ENCODE peak calls at places on chromosomes 3 and 15, in five cellular contexts. One of them, this sample, is unnamed.

GRCh38 chr3:69181592-69182211 is 59.3 kb upstream of the LMOD3 start:
- DNase-seq in left lung: no peak
- DNase-seq in mammary epithelial cell: peak
- DNase-seq in psoas muscle: no peak
- DNase-seq in mesothelial cell of epicardium: no peak
- DNase-seq in this sample: no peak

GRCh38 chr3:117998071-117998470 is 1036.6 kb downstream of the IGSF11 start:
- DNase-seq in left lung: no peak
- DNase-seq in mammary epithelial cell: peak
- DNase-seq in psoas muscle: no peak
- DNase-seq in mesothelial cell of epicardium: no peak
- DNase-seq in this sample: no peak

GRCh38 chr3:11810276-11810675 is 36.4 kb downstream of the TAMM41 start:
- DNase-seq in left lung: no peak
- DNase-seq in mammary epithelial cell: no peak
- DNase-seq in psoas muscle: no peak
- DNase-seq in mesothelial cell of epicardium: no peak
- DNase-seq in this sample: no peak

GRCh38 chr15:63818191-63818590 is 15.6 kb downstream of the HERC1 start:
- DNase-seq in left lung: no peak
- DNase-seq in mammary epithelial cell: no peak
- DNase-seq in psoas muscle: no peak
- DNase-seq in mesothelial cell of epicardium: no peak
- DNase-seq in this sample: no peak

GRCh38 chr3:108305484-108306172 is 9.3 kb downstream of the HHLA2 start:
- DNase-seq in left lung: peak
- DNase-seq in mammary epithelial cell: peak
- DNase-seq in psoas muscle: no peak
- DNase-seq in mesothelial cell of epicardium: no peak
- DNase-seq in this sample: no peak

GRCh38 chr15:82572311-82572710 is 32.1 kb upstream of the RPS17 start:
- DNase-seq in left lung: no peak
- DNase-seq in mammary epithelial cell: no peak
- DNase-seq in psoas muscle: no peak
- DNase-seq in mesothelial cell of epicardium: no peak
- DNase-seq in this sample: no peak

GRCh38 chr3:123444023-123444422 is 4.9 kb downstream of the ADCY5 start:
- DNase-seq in left lung: no peak
- DNase-seq in mammary epithelial cell: no peak
- DNase-seq in psoas muscle: no peak
- DNase-seq in mesothelial cell of epicardium: no peak
- DNase-seq in this sample: no peak

GRCh38 chr3:24500806-24501205 is 6.2 kb upstream of the THRB start:
- DNase-seq in left lung: no peak
- DNase-seq in mammary epithelial cell: no peak
- DNase-seq in psoas muscle: no peak
- DNase-seq in mesothelial cell of epicardium: no peak
- DNase-seq in this sample: no peak

GRCh38 chr15:78098131-78098755 is 5.9 kb downstream of the SH2D7 start:
- DNase-seq in left lung: no peak
- DNase-seq in mammary epithelial cell: no peak
- DNase-seq in psoas muscle: no peak
- DNase-seq in mesothelial cell of epicardium: no peak
- DNase-seq in this sample: no peak

GRCh38 chr15:31202953-31203352 is 101.4 kb upstream of the TRPM1 start:
- DNase-seq in left lung: no peak
- DNase-seq in mammary epithelial cell: no peak
- DNase-seq in psoas muscle: no peak
- DNase-seq in mesothelial cell of epicardium: no peak
- DNase-seq in this sample: no peak

GRCh38 chr15:38706956-38707355 is 142.3 kb upstream of the RASGRP1 start:
- DNase-seq in left lung: no peak
- DNase-seq in mammary epithelial cell: no peak
- DNase-seq in psoas muscle: no peak
- DNase-seq in mesothelial cell of epicardium: no peak
- DNase-seq in this sample: no peak

GRCh38 chr15:85704021-85704420 is 90.7 kb downstream of the KLHL25 start:
- DNase-seq in left lung: no peak
- DNase-seq in mammary epithelial cell: no peak
- DNase-seq in psoas muscle: no peak
- DNase-seq in mesothelial cell of epicardium: no peak
- DNase-seq in this sample: no peak

GRCh38 chr3:7439101-7439500 is 578.2 kb downstream of the GRM7 start:
- DNase-seq in left lung: no peak
- DNase-seq in mammary epithelial cell: no peak
- DNase-seq in psoas muscle: no peak
- DNase-seq in mesothelial cell of epicardium: no peak
- DNase-seq in this sample: no peak

GRCh38 chr15:88089019-88089603 is 167.4 kb downstream of the NTRK3 start:
- DNase-seq in left lung: no peak
- DNase-seq in mammary epithelial cell: peak
- DNase-seq in psoas muscle: no peak
- DNase-seq in mesothelial cell of epicardium: no peak
- DNase-seq in this sample: no peak

GRCh38 chr3:87997966-87998365 is 60.8 kb downstream of the CGGBP1 start:
- DNase-seq in left lung: no peak
- DNase-seq in mammary epithelial cell: no peak
- DNase-seq in psoas muscle: no peak
- DNase-seq in mesothelial cell of epicardium: no peak
- DNase-seq in this sample: no peak

GRCh38 chr3:71728632-71729342 is 3.6 kb upstream of the EIF4E3 start:
- DNase-seq in left lung: no peak
- DNase-seq in mammary epithelial cell: no peak
- DNase-seq in psoas muscle: no peak
- DNase-seq in mesothelial cell of epicardium: no peak
- DNase-seq in this sample: no peak

GRCh38 chr3:4899654-4900236 is 79.5 kb upstream of the BHLHE40 start:
- DNase-seq in left lung: no peak
- DNase-seq in mammary epithelial cell: no peak
- DNase-seq in psoas muscle: peak
- DNase-seq in mesothelial cell of epicardium: no peak
- DNase-seq in this sample: no peak

GRCh38 chr3:151918253-151919029 is 45.0 kb downstream of the SUCNR1 start:
- DNase-seq in left lung: peak
- DNase-seq in mammary epithelial cell: peak
- DNase-seq in psoas muscle: no peak
- DNase-seq in mesothelial cell of epicardium: no peak
- DNase-seq in this sample: no peak

GRCh38 chr15:90749754-90750153 is 32.6 kb downstream of the BLM start:
- DNase-seq in left lung: no peak
- DNase-seq in mammary epithelial cell: no peak
- DNase-seq in psoas muscle: no peak
- DNase-seq in mesothelial cell of epicardium: no peak
- DNase-seq in this sample: no peak

GRCh38 chr15:85667491-85668424 is 127.0 kb downstream of the KLHL25 start:
- DNase-seq in left lung: no peak
- DNase-seq in mammary epithelial cell: peak
- DNase-seq in psoas muscle: no peak
- DNase-seq in mesothelial cell of epicardium: no peak
- DNase-seq in this sample: no peak

GRCh38 chr3:192655040-192655439 is 72.3 kb downstream of the FGF12 start:
- DNase-seq in left lung: no peak
- DNase-seq in mammary epithelial cell: no peak
- DNase-seq in psoas muscle: no peak
- DNase-seq in mesothelial cell of epicardium: no peak
- DNase-seq in this sample: no peak

GRCh38 chr15:84034831-84035753 is 200.5 kb upstream of the GOLGA6L4 start:
- DNase-seq in left lung: no peak
- DNase-seq in mammary epithelial cell: peak
- DNase-seq in psoas muscle: no peak
- DNase-seq in mesothelial cell of epicardium: no peak
- DNase-seq in this sample: no peak
- TF ChIP-seq CTCF in left lung: peak
- TF ChIP-seq CTCF in mammary epithelial cell: peak
- TF ChIP-seq CTCF in psoas muscle: peak
- TF ChIP-seq CTCF in mesothelial cell of epicardium: peak
- TF ChIP-seq CTCF in this sample: no peak

GRCh38 chr15:64897345-64897985 is 14.2 kb upstream of the ANKDD1A start:
- DNase-seq in left lung: peak
- DNase-seq in mammary epithelial cell: peak
- DNase-seq in psoas muscle: peak
- DNase-seq in mesothelial cell of epicardium: no peak
- DNase-seq in this sample: no peak

GRCh38 chr15:64894395-64895056 is 17.2 kb upstream of the ANKDD1A start:
- DNase-seq in left lung: no peak
- DNase-seq in mammary epithelial cell: no peak
- DNase-seq in psoas muscle: peak
- DNase-seq in mesothelial cell of epicardium: peak
- DNase-seq in this sample: no peak

GRCh38 chr15:64896371-64897069 is 15.2 kb upstream of the ANKDD1A start:
- DNase-seq in left lung: no peak
- DNase-seq in mammary epithelial cell: no peak
- DNase-seq in psoas muscle: no peak
- DNase-seq in mesothelial cell of epicardium: no peak
- DNase-seq in this sample: no peak

GRCh38 chr15:64893481-64894394 is 18.0 kb upstream of the ANKDD1A start:
- DNase-seq in left lung: peak
- DNase-seq in mammary epithelial cell: peak
- DNase-seq in psoas muscle: peak
- DNase-seq in mesothelial cell of epicardium: peak
- DNase-seq in this sample: peak

GRCh38 chr15:64895285-64896065 is 16.2 kb upstream of the ANKDD1A start:
- DNase-seq in left lung: no peak
- DNase-seq in mammary epithelial cell: no peak
- DNase-seq in psoas muscle: peak
- DNase-seq in mesothelial cell of epicardium: no peak
- DNase-seq in this sample: no peak
- TF ChIP-seq CTCF in left lung: no peak
- TF ChIP-seq CTCF in mammary epithelial cell: no peak
- TF ChIP-seq CTCF in psoas muscle: no peak
- TF ChIP-seq CTCF in mesothelial cell of epicardium: no peak
- TF ChIP-seq CTCF in this sample: no peak

DNA sequence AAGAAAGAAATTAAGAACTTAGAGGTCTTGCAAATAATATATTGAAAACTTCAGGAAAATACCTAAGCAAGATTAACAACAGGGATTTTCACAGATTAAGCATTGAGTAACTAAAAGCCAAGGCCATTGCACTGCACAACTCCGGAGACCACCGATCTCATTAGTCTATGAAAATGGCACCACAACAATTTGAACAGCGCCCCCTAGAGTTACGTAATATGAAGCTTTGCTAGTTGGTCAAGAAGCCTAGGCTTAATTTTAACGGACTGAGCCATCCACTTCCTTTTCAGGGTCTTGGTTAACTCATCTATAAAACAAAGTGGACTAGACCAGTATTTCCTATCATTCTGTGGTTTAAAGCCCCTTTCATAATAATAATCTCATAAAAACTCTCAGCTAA is 24.8 kb downstream of the TMEM212 start:
- DNase-seq in left lung: no peak
- DNase-seq in mammary epithelial cell: no peak
- DNase-seq in psoas muscle: no peak
- DNase-seq in mesothelial cell of epicardium: no peak
- DNase-seq in this sample: no peak
- TF ChIP-seq CTCF in left lung: no peak
- TF ChIP-seq CTCF in mammary epithelial cell: peak
- TF ChIP-seq CTCF in psoas muscle: no peak
- TF ChIP-seq CTCF in mesothelial cell of epicardium: peak
- TF ChIP-seq CTCF in this sample: no peak

GRCh38 chr3:119205685-119206084 is 32.3 kb downstream of the UPK1B start:
- DNase-seq in left lung: no peak
- DNase-seq in mammary epithelial cell: no peak
- DNase-seq in psoas muscle: no peak
- DNase-seq in mesothelial cell of epicardium: no peak
- DNase-seq in this sample: no peak

GRCh38 chr3:119205209-119205608 is 31.8 kb downstream of the UPK1B start:
- DNase-seq in left lung: no peak
- DNase-seq in mammary epithelial cell: no peak
- DNase-seq in psoas muscle: no peak
- DNase-seq in mesothelial cell of epicardium: no peak
- DNase-seq in this sample: no peak

GRCh38 chr3:119211193-119211592 is 29.5 kb downstream of the B4GALT4 start:
- DNase-seq in left lung: no peak
- DNase-seq in mammary epithelial cell: no peak
- DNase-seq in psoas muscle: no peak
- DNase-seq in mesothelial cell of epicardium: no peak
- DNase-seq in this sample: no peak

GRCh38 chr3:119207512-119207875 is 33.2 kb downstream of the B4GALT4 start:
- DNase-seq in left lung: no peak
- DNase-seq in mammary epithelial cell: no peak
- DNase-seq in psoas muscle: no peak
- DNase-seq in mesothelial cell of epicardium: no peak
- DNase-seq in this sample: no peak

GRCh38 chr3:119206611-119207511 is 33.5 kb downstream of the UPK1B start:
- DNase-seq in left lung: peak
- DNase-seq in mammary epithelial cell: peak
- DNase-seq in psoas muscle: no peak
- DNase-seq in mesothelial cell of epicardium: no peak
- DNase-seq in this sample: no peak
- TF ChIP-seq CTCF in left lung: no peak
- TF ChIP-seq CTCF in mammary epithelial cell: no peak
- TF ChIP-seq CTCF in psoas muscle: no peak
- TF ChIP-seq CTCF in mesothelial cell of epicardium: no peak
- TF ChIP-seq CTCF in this sample: no peak

GRCh38 chr3:9820944-9821343 is 10.9 kb downstream of the TTLL3 start:
- DNase-seq in left lung: no peak
- DNase-seq in mammary epithelial cell: no peak
- DNase-seq in psoas muscle: no peak
- DNase-seq in mesothelial cell of epicardium: no peak
- DNase-seq in this sample: no peak
- TF ChIP-seq CTCF in left lung: no peak
- TF ChIP-seq CTCF in mammary epithelial cell: peak
- TF ChIP-seq CTCF in psoas muscle: no peak
- TF ChIP-seq CTCF in mesothelial cell of epicardium: no peak
- TF ChIP-seq CTCF in this sample: no peak